ENCODE peak calls at places on chromosomes 13 and 19, in four cellular contexts. G is amygdala, Z is esophagus muscularis mucosa, K is esophagus squamous epithelium. X is an unnamed sample.
A peak's percentile ranks its signal among the peaks of the same experiment; 100 is the strongest.

GRCh38 chr13:51981355-51981754 is 29.9 kb downstream of the ATP7B start:
- DNase-seq in G (no peak), Z (no peak), K (no peak), X (no peak)

GRCh38 chr19:16862826-16863405 is 25.9 kb upstream of the F2RL3 start:
- DNase-seq in G (no peak), K (no peak), Z (no peak), X (no peak)

GRCh38 chr19:54415208-54415900 is at the start of gene TTYH1:
- DNase-seq in K (no peak), Z (no peak), G (peak; percentile 57), X (no peak)

GRCh38 chr19:42313096-42313839 is at the start of gene TMEM145:
- DNase-seq in K (no peak), G (peak; percentile 38), Z (no peak), X (peak; percentile 72)

GRCh38 chr13:24307211-24308067 is 1.9 kb upstream of the C1QTNF9 start:
- DNase-seq in Z (peak; percentile 82), G (no peak), K (no peak), X (no peak)

GRCh38 chr13:49421391-49421790 is 22.5 kb downstream of the CAB39L start:
- DNase-seq in Z (no peak), G (no peak), K (no peak), X (no peak)

GRCh38 chr19:4984448-4984990 is 15.6 kb downstream of the KDM4B start:
- DNase-seq in Z (no peak), G (no peak), K (no peak), X (no peak)

GRCh38 chr13:113860051-113860471 is 3.8 kb downstream of the GAS6 start:
- DNase-seq in K (no peak), G (no peak), Z (no peak), X (no peak)

GRCh38 chr13:98651716-98652115 is 74.8 kb upstream of the STK24 start:
- DNase-seq in K (no peak), G (no peak), Z (no peak), X (no peak)

GRCh38 chr19:51047031-51047335 is 12.2 kb upstream of the KLK12 start:
- DNase-seq in Z (no peak), K (no peak), G (no peak), X (no peak)

GRCh38 chr19:39398297-39398864 is 7.2 kb downstream of the MED29 start:
- DNase-seq in G (peak; percentile 11), Z (no peak), K (no peak), X (no peak)

GRCh38 chr19:29687244-29687896 is 22.1 kb downstream of the PLEKHF1 start:
- DNase-seq in Z (no peak), K (no peak), G (no peak), X (no peak)

GRCh38 chr19:48683349-48683748 is 10.5 kb upstream of the NTN5 start:
- DNase-seq in G (peak; percentile 54), K (no peak), Z (no peak), X (no peak)

GRCh38 chr13:40026174-40026585 is 370.7 kb downstream of the COG6 start:
- DNase-seq in G (no peak), K (no peak), Z (no peak), X (no peak)

GRCh38 chr19:34187011-34187410 is 14.7 kb downstream of the LSM14A start:
- DNase-seq in K (no peak), Z (no peak), G (no peak), X (no peak)

GRCh38 chr13:27960362-27961226 is 8.5 kb downstream of the CDX2 start:
- DNase-seq in K (no peak), G (no peak), Z (no peak), X (no peak)

X was measured in NCI-H446.